ENCODE peak calls at places on chromosome 2, in four cellular contexts. V, K, T and I are unnamed samples.

GRCh38 chr2:29011650-29012060 is 30.6 kb downstream of the TOGARAM2 start:
- DNase-seq in V (no peak), K (no peak), T (no peak), I (no peak)

GRCh38 chr2:71100195-71100964 is 29.6 kb downstream of the MCEE start:
- DNase-seq in V (peak; percentile 29), K (peak; percentile 83), T (no peak), I (peak; percentile 31)

GRCh38 chr2:134736167-134736885 is 17.5 kb upstream of the TMEM163 start:
- DNase-seq in V (peak; percentile 21), K (no peak), T (no peak), I (no peak)

GRCh38 chr2:174158003-174158402 is 90.3 kb downstream of the OLA1 start:
- DNase-seq in V (peak; percentile 20), K (peak; percentile 66), T (no peak), I (no peak)

GRCh38 chr2:146927080-146927714 is 917.6 kb upstream of the ACVR2A start:
- DNase-seq in V (peak; percentile 48), K (no peak), T (peak; percentile 19), I (no peak)

GRCh38 chr2:42054657-42055430 is 7.0 kb downstream of the PKDCC start:
- DNase-seq in V (no peak), K (no peak), T (no peak), I (no peak)

GRCh38 chr2:1736997-1737480 is 7.3 kb downstream of the PXDN start:
- DNase-seq in V (no peak), K (no peak), T (no peak), I (no peak)

GRCh38 chr2:123080331-123080730 is 944.8 kb upstream of the CNTNAP5 start:
- DNase-seq in V (no peak), K (no peak), T (no peak), I (no peak)

GRCh38 chr2:236919209-236919608 is 166.5 kb upstream of the COPS8 start:
- DNase-seq in V (no peak), K (no peak), T (no peak), I (no peak)

GRCh38 chr2:41182961-41183360 is 731.1 kb upstream of the SLC8A1 start:
- DNase-seq in V (no peak), K (no peak), T (no peak), I (no peak)

GRCh38 chr2:12718662-12719399 is 2.1 kb downstream of the TRIB2 start:
- DNase-seq in V (peak; percentile 64), K (no peak), T (no peak), I (no peak)

GRCh38 chr2:69933839-69934613 is 19.1 kb downstream of the MXD1 start:
- DNase-seq in V (no peak), K (peak; percentile 60), T (no peak), I (peak; percentile 78)

GRCh38 chr2:41483221-41483620 is 564.6 kb upstream of the PKDCC start:
- DNase-seq in V (no peak), K (no peak), T (no peak), I (no peak)

GRCh38 chr2:240456607-240457222 is 21.3 kb downstream of the GPC1 start:
- DNase-seq in V (no peak), K (no peak), T (peak; percentile 39), I (no peak)

GRCh38 chr2:144524190-144524957 is 4.5 kb upstream of the ZEB2 start:
- DNase-seq in V (peak; percentile 71), K (no peak), T (peak; percentile 62), I (no peak)

GRCh38 chr2:65863713-65864112 is 431.3 kb upstream of the SPRED2 start:
- DNase-seq in V (no peak), K (no peak), T (no peak), I (no peak)

GRCh38 chr2:25297738-25298137 is 44.0 kb downstream of the DNMT3A start:
- DNase-seq in V (no peak), K (no peak), T (no peak), I (peak; percentile 42)